ENCODE peak calls at places on chromosomes 7 and 10, in six cellular contexts. W, P, E, G, J and H are unnamed samples.

GRCh38 chr10:125699562-125700143 is 16.7 kb upstream of the TEX36 start:
- DNase-seq in W (no peak), E (no peak), P (no peak), J (no peak), G (no peak), H (no peak)

GRCh38 chr7:158365332-158365731 is 222.3 kb downstream of the PTPRN2 start:
- DNase-seq in E (no peak), J (no peak), G (no peak), W (no peak), P (no peak), H (no peak)

GRCh38 chr10:128373831-128374230 is 247.6 kb upstream of the MKI67 start:
- DNase-seq in E (no peak), J (no peak), P (no peak), W (no peak), G (no peak), H (no peak)

GRCh38 chr10:117224881-117225280 is 16.0 kb upstream of the SLC18A2 start:
- DNase-seq in E (no peak), G (no peak), W (no peak), P (no peak), J (no peak), H (no peak)

GRCh38 chr7:156514851-156515250 is 125.7 kb upstream of the RNF32 start:
- DNase-seq in G (no peak), J (no peak), P (no peak), E (no peak), W (no peak), H (no peak)

GRCh38 chr10:4069491-4069890 is 284.5 kb upstream of the KLF6 start:
- DNase-seq in W (peak), E (no peak), G (no peak), P (peak), J (no peak), H (no peak)

GRCh38 chr10:110016037-110016436 is 8.3 kb downstream of the ADD3 start:
- DNase-seq in P (peak), W (no peak), G (peak), J (no peak), E (no peak), H (peak)

GRCh38 chr10:122475581-122475980 is 14.2 kb downstream of the HTRA1 start:
- DNase-seq in W (peak), G (peak), P (peak), J (no peak), E (no peak), H (peak)

GRCh38 chr10:131681656-131682055 is 219.2 kb upstream of the PPP2R2D start:
- DNase-seq in G (no peak), P (no peak), E (no peak), W (no peak), J (no peak), H (no peak)

GRCh38 chr10:43201545-43202131 is 63.4 kb downstream of the CSGALNACT2 start:
- DNase-seq in J (peak), P (no peak), W (no peak), E (no peak), G (peak), H (peak)
- H3K4me3 ChIP-seq in J (no peak), P (no peak), W (no peak), E (peak), G (no peak), H (peak)

GRCh38 chr10:27646604-27647191 is 98.9 kb downstream of the MKX start:
- DNase-seq in G (no peak), W (peak), E (no peak), P (no peak), J (no peak), H (no peak)
- H3K4me3 ChIP-seq in G (no peak), W (peak), E (no peak), P (no peak), J (no peak), H (no peak)

GRCh38 chr7:90211391-90212148 is at the start of gene STEAP2:
- DNase-seq in G (peak), W (peak), P (peak), J (peak), E (peak), H (peak)
- H3K4me3 ChIP-seq in G (peak), W (peak), P (peak), J (peak), E (peak), H (peak)

GRCh38 chr7:16423761-16424160 is 2.4 kb upstream of the CRPPA start:
- DNase-seq in E (no peak), W (no peak), P (no peak), G (no peak), J (no peak), H (no peak)

GRCh38 chr7:16420649-16421332 is 547 bp downstream of the CRPPA start:
- DNase-seq in J (peak), W (peak), P (peak), G (peak), E (peak), H (peak)

GRCh38 chr7:16422917-16423316 is 1.6 kb upstream of the CRPPA start:
- DNase-seq in W (no peak), G (no peak), E (no peak), J (no peak), P (no peak), H (no peak)

GRCh38 chr7:16421333-16422099 is at the start of gene CRPPA:
- DNase-seq in G (peak), E (peak), J (peak), W (peak), P (peak), H (peak)

GRCh38 chr7:16422100-16422430 is 727 bp upstream of the CRPPA start:
- DNase-seq in P (peak), G (no peak), E (no peak), J (no peak), W (peak), H (no peak)
- H3K4me3 ChIP-seq in P (no peak), G (no peak), E (no peak), J (no peak), W (peak), H (peak)